ENCODE peak calls at places on chromosomes 1 and 21, in four cellular contexts. I, L, K and C are unnamed samples.

GRCh38 chr1:38077523-38078147 is 31.0 kb upstream of the POU3F1 start:
- DNase-seq in K (no peak), I (no peak), L (no peak), C (no peak)

GRCh38 chr1:217924924-217925323 is 293.8 kb downstream of the SPATA17 start:
- DNase-seq in I (no peak), K (no peak), L (no peak), C (no peak)

GRCh38 chr1:185670187-185670627 is 64.0 kb upstream of the HMCN1 start:
- DNase-seq in K (no peak), I (no peak), L (no peak), C (no peak)

GRCh38 chr1:217660353-217661062 is 29.4 kb downstream of the SPATA17 start:
- DNase-seq in K (peak), L (no peak), I (no peak), C (peak)

GRCh38 chr1:156488566-156489165 is 11.9 kb downstream of the MEF2D start:
- DNase-seq in I (no peak), K (no peak), L (no peak), C (no peak)

GRCh38 chr1:226643701-226644540 is 95.2 kb downstream of the ITPKB start:
- DNase-seq in K (no peak), L (no peak), I (peak), C (no peak)

GRCh38 chr1:4585216-4585615 is 69.2 kb upstream of the AJAP1 start:
- DNase-seq in L (peak), I (no peak), K (no peak), C (peak)

GRCh38 chr1:161388639-161389038 is 21.0 kb upstream of the CFAP126 start:
- DNase-seq in L (no peak), K (no peak), I (no peak), C (no peak)

GRCh38 chr1:150791587-150791986 is 16.5 kb downstream of the CTSK start:
- DNase-seq in K (no peak), L (no peak), I (no peak), C (no peak)

GRCh38 chr1:184272178-184272866 is 114.5 kb upstream of the C1orf21 start:
- DNase-seq in L (no peak), I (no peak), K (no peak), C (no peak)

GRCh38 chr1:39474810-39475209 is 16.6 kb upstream of the BMP8A start:
- DNase-seq in K (no peak), L (no peak), I (no peak), C (no peak)

GRCh38 chr1:237340892-237341291 is 298.9 kb downstream of the RYR2 start:
- DNase-seq in K (no peak), I (no peak), L (no peak), C (no peak)

GRCh38 chr1:117389779-117390178 is 22.5 kb downstream of the MAN1A2 start:
- DNase-seq in I (no peak), L (no peak), K (no peak), C (no peak)

GRCh38 chr1:187013582-187014200 is 184.9 kb downstream of the PLA2G4A start:
- DNase-seq in L (no peak), I (no peak), K (no peak), C (no peak)

GRCh38 chr1:156961709-156962108 is 41.3 kb downstream of the LRRC71 start:
- DNase-seq in L (no peak), K (no peak), I (no peak), C (no peak)

GRCh38 chr1:66985835-66986234 is 61.0 kb downstream of the MIER1 start:
- DNase-seq in K (no peak), I (no peak), L (no peak), C (no peak)

GRCh38 chr1:212514782-212515181 is 82.1 kb downstream of the NENF start:
- DNase-seq in K (no peak), L (no peak), I (no peak), C (no peak)

GRCh38 chr1:235649722-235650163 is at the start of gene GNG4:
- DNase-seq in L (no peak), I (no peak), K (no peak), C (peak)

GRCh38 chr1:59703226-59703917 is 111.4 kb upstream of the HOOK1 start:
- DNase-seq in L (no peak), I (no peak), K (no peak), C (no peak)

GRCh38 chr1:205082431-205082830 is 1.8 kb downstream of the TMEM81 start:
- DNase-seq in I (no peak), L (no peak), K (no peak), C (no peak)

GRCh38 chr1:167566766-167567165 is 13.2 kb upstream of the CREG1 start:
- DNase-seq in K (no peak), L (no peak), I (no peak), C (no peak)

GRCh38 chr1:37002898-37003297 is 31.4 kb downstream of the GRIK3 start:
- DNase-seq in L (peak), I (no peak), K (no peak), C (no peak)
- TF ChIP-seq TARDBP in L (no peak), I (no peak), K (no peak), C (no peak)

DNA sequence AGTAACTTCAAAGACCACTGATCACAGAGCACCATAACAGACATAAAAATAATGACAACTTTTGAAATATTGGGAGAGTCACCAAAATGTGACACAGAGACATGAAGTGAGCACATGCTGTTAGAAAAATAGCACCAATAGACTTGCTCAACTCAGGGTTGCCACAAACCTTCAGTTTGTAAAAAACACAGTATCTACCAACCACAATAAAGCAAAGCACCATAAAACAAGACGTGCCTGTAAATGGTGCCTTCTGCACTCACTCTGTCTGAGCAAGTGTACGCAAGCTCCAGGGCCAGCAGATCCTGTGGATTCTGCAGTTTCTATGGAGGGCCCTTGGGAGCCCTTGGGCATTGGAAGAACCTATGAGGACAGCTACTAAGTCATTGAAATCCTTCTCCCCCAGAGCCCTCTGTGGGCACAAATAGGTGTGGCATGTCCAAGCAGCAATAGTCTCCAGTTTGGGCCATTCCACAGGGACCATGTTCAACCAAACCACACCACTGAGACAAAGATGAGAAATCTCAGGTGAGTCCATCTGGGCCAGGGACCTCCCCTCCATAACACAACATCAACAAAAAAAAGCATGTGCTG is 116.9 kb upstream of the RAB4A start:
- DNase-seq in L (no peak), K (no peak), I (no peak), C (no peak)
- TF ChIP-seq SP1 in L (no peak), K (no peak), I (no peak), C (no peak)

GRCh38 chr1:231806623-231807470 is 180.3 kb downstream of the DISC1 start:
- DNase-seq in I (no peak), L (peak), K (peak), C (peak)

GRCh38 chr1:231810415-231810814 is 183.8 kb downstream of the DISC1 start:
- DNase-seq in K (no peak), I (no peak), L (no peak), C (no peak)

GRCh38 chr1:231807498-231807897 is 180.9 kb downstream of the DISC1 start:
- DNase-seq in K (no peak), I (no peak), L (no peak), C (no peak)

GRCh38 chr1:231808990-231809389 is 182.4 kb downstream of the DISC1 start:
- DNase-seq in L (no peak), I (no peak), K (no peak), C (no peak)

DNA sequence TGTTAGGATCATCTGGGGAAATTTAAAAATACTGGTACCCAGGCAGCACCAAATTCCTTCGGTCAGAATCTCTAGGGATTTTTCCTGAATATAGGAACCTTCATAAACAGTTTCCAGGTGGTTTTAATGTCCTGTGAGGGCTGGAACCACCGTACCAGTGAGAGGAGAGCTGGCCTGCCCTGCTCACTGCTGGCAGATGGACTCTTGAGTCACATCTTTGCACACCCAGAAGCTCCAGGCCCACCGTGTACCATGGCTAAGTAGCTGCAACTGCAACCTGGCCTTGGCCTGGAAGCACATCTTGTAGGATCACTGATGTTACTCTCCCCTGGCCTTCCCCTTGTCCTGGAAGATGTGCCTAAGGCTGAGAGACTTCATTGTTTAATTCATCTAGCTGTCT is 181.5 kb downstream of the DISC1 start:
- DNase-seq in I (no peak), K (no peak), L (no peak), C (no peak)
- TF ChIP-seq TARDBP in I (no peak), K (no peak), L (no peak), C (no peak)

GRCh38 chr21:44884059-44884458 is 10.6 kb upstream of the PTTG1IP start:
- DNase-seq in L (no peak), K (no peak), I (no peak), C (no peak)

GRCh38 chr21:44880762-44881585 is 7.5 kb upstream of the PTTG1IP start:
- DNase-seq in I (no peak), L (no peak), K (peak), C (no peak)

GRCh38 chr21:44883250-44883649 is 9.8 kb upstream of the PTTG1IP start:
- DNase-seq in L (no peak), K (no peak), I (no peak), C (no peak)

GRCh38 chr21:44878053-44878982 is 4.8 kb upstream of the PTTG1IP start:
- DNase-seq in I (no peak), K (peak), L (no peak), C (no peak)

DNA sequence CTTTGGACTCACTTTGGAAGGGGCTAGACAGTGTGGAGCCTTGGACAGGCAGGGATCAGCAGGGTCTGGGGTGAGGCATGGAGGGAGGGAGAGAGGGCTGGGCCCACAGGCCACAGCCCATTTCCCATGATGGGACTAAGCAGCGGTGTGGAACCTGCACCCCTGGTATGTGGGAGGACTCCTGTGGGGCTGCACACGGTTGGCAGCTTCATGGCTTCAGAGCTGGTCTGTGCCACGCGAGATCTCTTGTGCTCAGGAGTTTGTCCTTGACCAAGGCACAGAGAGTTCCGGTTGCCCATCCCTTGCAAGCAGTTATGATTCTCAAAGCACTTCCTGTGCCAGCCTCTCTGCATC is 8.1 kb upstream of the PTTG1IP start:
- DNase-seq in K (no peak), L (no peak), I (no peak), C (no peak)
- TF ChIP-seq SP1 in K (no peak), L (no peak), I (no peak), C (no peak)

GRCh38 chr1:32969556-32969955 is 4.9 kb upstream of the RNF19B start:
- DNase-seq in L (no peak), I (no peak), K (no peak), C (no peak)
- TF ChIP-seq TARDBP in L (no peak), I (no peak), K (no peak), C (no peak)

DNA sequence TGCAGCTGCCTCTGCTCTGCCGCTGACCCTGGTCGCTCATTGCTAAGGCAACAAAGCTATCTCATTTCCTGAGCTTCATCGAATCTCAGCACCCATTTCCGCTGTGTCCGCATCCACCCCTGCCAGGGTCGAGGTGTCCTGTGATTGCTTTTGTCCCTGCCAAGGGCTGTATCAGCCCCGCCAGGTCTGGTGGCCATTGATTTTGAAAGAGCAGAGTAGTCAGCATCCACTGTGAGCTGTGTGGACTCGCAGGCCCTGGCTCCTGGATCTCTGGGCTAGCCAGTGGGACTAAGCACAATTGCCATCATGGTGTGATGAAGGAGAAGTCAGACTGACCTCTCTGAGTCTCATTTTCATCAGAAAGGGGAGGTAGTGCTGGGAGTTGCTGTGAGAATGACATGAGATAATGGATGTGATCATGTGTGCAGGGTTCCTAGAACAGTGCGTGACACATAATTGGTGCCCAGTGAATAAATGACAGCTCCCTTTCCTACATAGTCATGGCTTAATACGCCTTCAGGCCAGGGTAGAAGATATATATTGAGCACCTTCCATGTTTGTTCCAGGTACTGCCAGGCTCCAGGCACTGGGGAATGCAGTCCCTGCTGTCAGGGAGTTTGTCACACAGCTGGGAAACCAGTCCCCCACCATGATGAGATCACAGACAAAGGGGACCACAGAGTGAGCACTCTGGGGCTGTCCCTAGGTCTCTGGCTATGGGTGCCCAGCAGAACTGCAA is 32.1 kb downstream of the NAV1 start:
- DNase-seq in K (no peak), I (no peak), L (no peak), C (no peak)
- TF ChIP-seq SP1 in K (no peak), I (no peak), L (no peak), C (no peak)

GRCh38 chr1:16164821-16165364 is 9.0 kb upstream of the EPHA2 start:
- DNase-seq in L (no peak), I (no peak), K (no peak), C (no peak)

GRCh38 chr1:16166117-16166516 is 10.2 kb upstream of the EPHA2 start:
- DNase-seq in I (no peak), K (no peak), L (no peak), C (no peak)

GRCh38 chr1:16165548-16165947 is 9.7 kb upstream of the EPHA2 start:
- DNase-seq in I (no peak), K (no peak), L (no peak), C (no peak)

GRCh38 chr1:16168622-16169021 is 12.8 kb upstream of the EPHA2 start:
- DNase-seq in I (no peak), L (no peak), K (no peak), C (no peak)

GRCh38 chr1:16167331-16168143 is 11.7 kb upstream of the EPHA2 start:
- DNase-seq in L (peak), K (no peak), I (no peak), C (peak)
- TF ChIP-seq TARDBP in L (no peak), K (no peak), I (no peak), C (no peak)